ENCODE peak calls at places on chromosomes 16 and 17, in five cellular contexts. Q, N, W, V and L are unnamed samples.

GRCh38 chr16:84732674-84733352 is 33.0 kb downstream of the USP10 start:
- DNase-seq in V (no peak), Q (no peak), W (no peak), N (no peak), L (no peak)

GRCh38 chr17:37489197-37490001 is at the start of gene DUSP14:
- DNase-seq in V (peak; percentile 77), W (peak; percentile 91), Q (peak; percentile 81), N (peak; percentile 78), L (peak; percentile 65)

GRCh38 chr17:27333410-27333980 is 39.6 kb downstream of the WSB1 start:
- DNase-seq in N (no peak), V (no peak), W (peak; percentile 33), Q (no peak), L (no peak)

GRCh38 chr17:55601874-55602364 is 90.7 kb upstream of the SMIM36 start:
- DNase-seq in N (no peak), W (peak; percentile 74), V (peak; percentile 71), Q (peak; percentile 66), L (peak; percentile 23)

GRCh38 chr16:88493879-88494278 is 40.8 kb downstream of the ZFPM1 start:
- DNase-seq in Q (no peak), V (no peak), N (no peak), W (no peak), L (no peak)

GRCh38 chr17:7882629-7883028 is 6.0 kb upstream of the CHD3 start:
- DNase-seq in N (no peak), W (no peak), Q (no peak), V (no peak), L (no peak)

GRCh38 chr17:43840814-43841213 is 6.2 kb upstream of the CD300LG start:
- DNase-seq in Q (peak; percentile 47), N (no peak), W (no peak), V (no peak), L (no peak)

GRCh38 chr16:12500771-12501170 is 302.9 kb downstream of the CPPED1 start:
- DNase-seq in N (no peak), V (no peak), W (no peak), Q (no peak), L (no peak)

GRCh38 chr16:75326333-75326732 is 74.9 kb upstream of the BCAR1 start:
- DNase-seq in V (no peak), N (no peak), W (no peak), Q (no peak), L (no peak)

GRCh38 chr17:67573987-67574657 is 143.6 kb upstream of the NOL11 start:
- DNase-seq in Q (no peak), N (peak; percentile 67), W (no peak), V (no peak), L (no peak)

GRCh38 chr17:8762012-8762411 is 3.7 kb upstream of the SPDYE4 start:
- DNase-seq in W (no peak), Q (no peak), V (no peak), N (no peak), L (no peak)

GRCh38 chr17:16288860-16289571 is 64.3 kb downstream of the CENPV start:
- DNase-seq in V (no peak), N (no peak), W (no peak), Q (peak; percentile 46), L (no peak)

GRCh38 chr17:16287563-16288027 is 65.7 kb downstream of the CENPV start:
- DNase-seq in V (no peak), Q (peak; percentile 88), N (no peak), W (peak; percentile 61), L (peak; percentile 63)

GRCh38 chr17:16285646-16286008 is 67.6 kb downstream of the CENPV start:
- DNase-seq in N (no peak), Q (no peak), W (no peak), V (no peak), L (no peak)

GRCh38 chr17:16286009-16286946 is 67.0 kb downstream of the CENPV start:
- DNase-seq in W (peak; percentile 98), V (peak; percentile 30), Q (peak; percentile 98), N (peak; percentile 96), L (peak; percentile 95)

GRCh38 chr17:16286947-16287562 is 66.2 kb downstream of the CENPV start:
- DNase-seq in Q (peak; percentile 36), N (no peak), V (no peak), W (peak; percentile 15), L (no peak)
- H3K4me3 ChIP-seq in Q (peak overlapping the region; percentile 32), N (no peak overlapping the region), V (no peak overlapping the region), W (peak overlapping the region; percentile 70), L (peak overlapping the region; percentile 18)

DNA sequence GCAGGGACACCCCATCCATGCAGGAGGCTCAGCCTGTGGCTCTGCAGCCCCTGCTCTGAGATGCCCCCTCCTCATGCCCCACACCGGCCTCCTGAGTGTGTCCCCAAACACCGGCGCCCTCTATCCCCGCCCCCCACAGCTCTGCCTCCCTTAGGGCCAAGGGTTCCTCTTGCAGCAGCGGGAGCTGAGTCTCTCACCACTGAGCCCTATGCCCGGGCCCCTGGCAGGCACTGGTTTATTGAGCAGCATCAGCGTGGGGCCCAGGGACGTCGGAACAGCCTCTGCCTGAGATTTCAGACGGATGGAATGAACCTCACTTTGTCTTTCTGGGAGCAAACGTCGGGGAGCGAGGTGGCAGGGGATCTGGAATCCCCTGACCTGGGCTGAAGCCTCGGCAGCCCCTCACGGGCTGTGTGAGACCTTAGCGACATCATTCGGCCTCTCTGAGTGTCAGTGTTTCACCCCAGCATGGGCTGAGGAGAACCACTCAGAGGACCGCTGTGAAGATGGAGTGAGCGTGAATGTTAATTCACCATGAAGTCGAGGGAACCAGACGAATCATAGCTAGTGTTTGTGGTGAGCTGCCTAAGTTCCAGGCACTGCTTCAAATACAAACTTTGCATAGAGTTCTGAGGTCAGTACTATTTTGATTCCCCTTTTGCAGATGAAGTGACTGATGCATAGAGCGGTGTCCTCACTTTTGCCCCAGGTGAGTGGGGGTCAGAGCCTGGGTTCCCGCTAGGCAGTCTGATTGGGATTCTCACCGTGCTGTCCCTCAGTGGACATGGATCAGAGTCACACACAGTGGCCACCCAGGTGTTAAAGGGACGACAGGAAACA is 5.3 kb upstream of the C16orf74 start:
- DNase-seq in W (peak; percentile 17), V (no peak), N (no peak), Q (no peak), L (no peak)
- H3K4me3 ChIP-seq in W (no peak overlapping the region), V (no peak overlapping the region), N (no peak overlapping the region), Q (no peak overlapping the region), L (no peak overlapping the region)

GRCh38 chr16:788399-789126 is at the start of gene CHTF18:
- DNase-seq in V (peak; percentile 91), W (peak; percentile 98), N (peak; percentile 91), Q (peak; percentile 92), L (peak; percentile 78)

GRCh38 chr16:790086-790485 is 1.7 kb downstream of the CHTF18 start:
- DNase-seq in N (no peak), V (no peak), Q (no peak), W (no peak), L (no peak)

GRCh38 chr16:787978-788398 is at the start of gene RPUSD1:
- DNase-seq in Q (no peak), V (no peak), N (no peak), W (no peak), L (no peak)

GRCh38 chr16:791131-791530 is 2.7 kb downstream of the CHTF18 start:
- DNase-seq in V (no peak), N (no peak), Q (no peak), W (no peak), L (no peak)

DNA sequence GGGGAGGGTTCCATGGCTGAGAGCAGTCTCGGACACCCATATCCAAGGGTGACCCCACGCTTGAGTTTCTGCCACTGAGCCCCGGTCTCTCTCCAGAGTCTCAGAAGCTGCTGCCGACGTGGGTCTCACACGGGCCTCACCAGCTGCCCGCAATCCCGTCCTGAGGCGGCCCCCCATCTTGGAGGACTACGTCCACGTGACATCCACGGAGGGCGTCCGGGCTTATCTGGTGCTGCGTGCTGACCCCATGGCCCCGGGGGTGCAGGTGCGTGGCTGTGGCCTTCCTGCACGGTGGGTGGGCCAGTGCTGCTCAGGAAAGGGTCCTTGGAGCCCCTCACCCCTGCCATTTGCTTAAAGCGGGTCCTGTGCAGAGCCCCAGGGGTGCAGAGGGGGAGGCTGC is 1.0 kb downstream of the CHTF18 start:
- DNase-seq in V (no peak), N (no peak), Q (no peak), W (no peak), L (no peak)
- H3K4me3 ChIP-seq in V (peak overlapping the region; percentile 99), N (no peak overlapping the region), Q (peak overlapping the region; percentile 79), W (peak overlapping the region; percentile 83), L (peak overlapping the region; percentile 78)

GRCh38 chr16:72372646-72373045 is 200.7 kb upstream of the PMFBP1 start:
- DNase-seq in N (no peak), W (no peak), Q (peak; percentile 47), V (no peak), L (no peak)

GRCh38 chr16:72367841-72368240 is 195.9 kb upstream of the PMFBP1 start:
- DNase-seq in N (no peak), V (no peak), Q (peak; percentile 9), W (peak; percentile 32), L (no peak)

GRCh38 chr16:72372082-72372615 is 200.2 kb upstream of the PMFBP1 start:
- DNase-seq in Q (no peak), W (no peak), V (no peak), N (no peak), L (no peak)

GRCh38 chr16:72369273-72369672 is 197.3 kb upstream of the PMFBP1 start:
- DNase-seq in W (no peak), Q (no peak), N (no peak), V (no peak), L (no peak)

GRCh38 chr16:72371307-72372081 is 199.5 kb upstream of the PMFBP1 start:
- DNase-seq in V (peak; percentile 56), W (peak; percentile 50), Q (peak; percentile 84), N (peak; percentile 12), L (no peak)
- H3K4me3 ChIP-seq in V (no peak overlapping the region), W (no peak overlapping the region), Q (no peak overlapping the region), N (no peak overlapping the region), L (no peak overlapping the region)

DNA sequence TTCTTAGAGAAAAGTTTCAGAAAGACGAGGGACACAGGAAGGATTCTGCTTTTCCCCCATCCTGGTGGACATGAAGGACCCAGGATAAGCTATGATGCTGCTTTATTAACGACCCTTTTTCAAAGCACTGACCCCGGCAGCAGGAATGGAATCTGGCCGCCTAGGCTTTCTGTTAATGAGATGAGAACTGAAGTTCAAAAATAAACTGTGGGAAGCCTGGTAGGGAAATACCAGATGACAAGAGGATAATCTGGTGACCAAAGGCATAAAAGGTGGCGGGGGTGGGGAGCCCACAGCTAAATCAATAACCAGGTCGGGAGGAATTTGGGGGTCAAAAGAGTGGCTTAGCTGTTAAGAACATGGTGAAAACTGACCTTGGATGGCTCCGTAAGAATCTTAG is 171.0 kb downstream of the XYLT1 start:
- DNase-seq in N (no peak), W (no peak), V (no peak), Q (no peak), L (no peak)
- H3K4me3 ChIP-seq in N (no peak overlapping the region), W (no peak overlapping the region), V (no peak overlapping the region), Q (no peak overlapping the region), L (no peak overlapping the region)

DNA sequence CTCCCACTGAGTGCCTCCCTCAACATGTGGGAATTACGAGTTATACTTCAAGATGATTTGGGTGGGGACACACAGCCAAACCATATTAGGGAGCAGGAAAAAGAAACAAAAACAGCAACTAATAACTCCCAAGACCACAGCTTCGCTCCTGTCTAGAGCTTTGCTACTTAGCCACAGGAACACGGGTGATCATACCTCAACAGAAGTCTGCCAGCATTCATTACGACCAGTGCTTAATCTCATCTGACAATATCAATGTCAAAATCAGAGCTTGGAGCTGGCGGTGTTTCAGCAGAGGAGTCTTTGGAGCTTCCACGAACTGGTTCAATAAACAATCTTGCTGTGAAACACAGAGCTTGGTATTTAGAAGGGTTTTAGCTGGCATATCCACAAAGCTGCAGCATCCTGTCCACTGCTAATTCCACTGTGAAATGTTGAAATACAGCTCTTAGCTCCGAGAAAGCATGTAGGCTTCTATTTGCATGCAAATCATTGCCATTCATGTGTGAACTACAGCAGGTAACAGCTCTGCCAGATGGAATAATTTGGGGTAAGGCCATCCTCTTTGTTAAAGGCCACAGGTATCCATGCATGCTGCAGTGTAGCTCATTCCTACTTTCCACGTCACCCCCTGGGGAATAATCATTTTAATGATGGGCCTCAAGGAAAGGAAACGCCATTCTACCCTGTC is 128.4 kb upstream of the GOT2 start:
- DNase-seq in V (no peak), W (no peak), Q (no peak), N (no peak), L (no peak)
- H3K4me3 ChIP-seq in V (no peak overlapping the region), W (no peak overlapping the region), Q (no peak overlapping the region), N (no peak overlapping the region), L (no peak overlapping the region)